ENCODE peak calls at places on chromosome 1, in eight cellular contexts. Y is lower leg skin; R is hepatic stellate cell; I is stimulated activated CD4-positive, alpha-beta T cell treated with anti-CD3 and anti-CD28 coated beads, Interleukin-1b, Interleukin-23, amount 100 ng/mL, for 48 hours; L is left colon; G is Ammon's horn; P is stomach; F is NCI-H460. Q is an unnamed sample.

GRCh38 chr1:227010645-227011044 is 70.6 kb downstream of the COQ8A start:
- DNase-seq in G (no peak), I (no peak), P (no peak), L (no peak), F (no peak), R (no peak), Y (no peak), Q (no peak)

GRCh38 chr1:18373882-18374493 is 106.7 kb upstream of the KLHDC7A start:
- DNase-seq in Y (no peak), I (no peak), F (no peak), R (no peak), P (no peak), L (peak; percentile 20), G (no peak), Q (no peak)

GRCh38 chr1:218642033-218642954 is 297.2 kb downstream of the TGFB2 start:
- DNase-seq in L (no peak), P (no peak), I (no peak), F (no peak), Y (no peak), G (no peak), R (no peak), Q (no peak)

GRCh38 chr1:205447457-205448415 is 8.1 kb downstream of the BLACAT1 start:
- DNase-seq in F (no peak), I (no peak), P (no peak), G (no peak), R (no peak), L (no peak), Y (no peak), Q (no peak)

GRCh38 chr1:100924212-100924611 is 28.3 kb downstream of the SLC30A7 start:
- DNase-seq in Y (no peak), G (no peak), R (no peak), I (peak; percentile 6), F (no peak), L (no peak), P (no peak), Q (no peak)

GRCh38 chr1:29677028-29678024 is 441.0 kb downstream of the PTPRU start:
- DNase-seq in P (peak; percentile 23), R (no peak), L (no peak), G (no peak), Y (peak; percentile 61), F (no peak), I (no peak), Q (no peak)

GRCh38 chr1:10904396-10905358 is 107.8 kb upstream of the TARDBP start:
- DNase-seq in L (no peak), G (no peak), R (no peak), I (no peak), Y (no peak), F (no peak), P (no peak), Q (no peak)

GRCh38 chr1:115670476-115671175 is 28.9 kb downstream of the VANGL1 start:
- DNase-seq in F (no peak), L (peak; percentile 46), P (no peak), R (no peak), Y (no peak), I (no peak), G (no peak), Q (no peak)

GRCh38 chr1:153771841-153772593 is 3.2 kb upstream of the SLC27A3 start:
- DNase-seq in P (no peak), R (no peak), F (no peak), I (no peak), Y (no peak), L (no peak), G (no peak), Q (no peak)

GRCh38 chr1:43904660-43905551 is 28.7 kb upstream of the ARTN start:
- DNase-seq in R (no peak), P (no peak), I (no peak), G (no peak), L (no peak), Y (no peak), F (no peak), Q (no peak)

GRCh38 chr1:246987083-246987690 is 20.7 kb downstream of the ZNF695 start:
- DNase-seq in G (no peak), Y (no peak), L (no peak), P (no peak), I (no peak), F (no peak), R (no peak), Q (no peak)

GRCh38 chr1:43284711-43285110 is 670 bp downstream of the C1orf210 start:
- DNase-seq in L (peak; percentile 37), R (no peak), G (no peak), Y (peak; percentile 65), F (no peak), P (no peak), I (no peak), Q (no peak)

GRCh38 chr1:25586181-25586588 is 30.4 kb upstream of the MAN1C1 start:
- DNase-seq in R (no peak), G (no peak), Y (no peak), L (no peak), F (no peak), I (no peak), P (no peak), Q (no peak)

GRCh38 chr1:236064674-236065508 is at the start of gene NID1:
- DNase-seq in I (peak; percentile 6), L (peak; percentile 55), Y (peak; percentile 96), F (peak; percentile 15), R (peak; percentile 90), G (peak; percentile 35), P (peak; percentile 69), Q (peak; percentile 15)

GRCh38 chr1:37017737-37018136 is 16.6 kb downstream of the GRIK3 start:
- DNase-seq in G (no peak), R (no peak), Y (no peak), P (no peak), L (no peak), I (no peak), F (no peak), Q (no peak)

GRCh38 chr1:151716771-151717631 is at the start of gene CELF3:
- DNase-seq in R (peak; percentile 44), P (no peak), Y (no peak), F (no peak), G (peak; percentile 83), L (no peak), I (no peak), Q (peak; percentile 6)

GRCh38 chr1:163290025-163290610 is 31.6 kb upstream of the NUF2 start:
- DNase-seq in L (no peak), I (no peak), P (no peak), R (no peak), G (no peak), Y (no peak), F (peak; percentile 19), Q (no peak)

GRCh38 chr1:114113801-114114750 is 39.6 kb downstream of the SYT6 start:
- DNase-seq in G (peak; percentile 74), Y (no peak), R (no peak), I (no peak), L (no peak), F (peak; percentile 76), P (no peak), Q (no peak)

GRCh38 chr1:7372477-7373120 is 398.5 kb upstream of the VAMP3 start:
- DNase-seq in R (no peak), F (no peak), Y (no peak), I (no peak), G (peak; percentile 47), P (no peak), L (no peak), Q (no peak)

GRCh38 chr1:231093158-231093922 is 53.3 kb upstream of the FAM89A start:
- DNase-seq in R (no peak), G (peak; percentile 61), Y (no peak), I (no peak), L (no peak), P (no peak), F (peak; percentile 36), Q (no peak)

GRCh38 chr1:40182956-40183710 is 21.9 kb downstream of the RLF start:
- DNase-seq in Y (no peak), L (no peak), F (no peak), G (peak; percentile 37), P (no peak), R (no peak), I (no peak), Q (no peak)

GRCh38 chr1:41673806-41674205 is 189.3 kb upstream of the EDN2 start:
- DNase-seq in R (no peak), G (no peak), Y (peak; percentile 84), L (no peak), F (no peak), P (no peak), I (peak; percentile 33), Q (no peak)